ENCODE peak calls at places on chromosomes 13 and 19, in ten cellular contexts. S is DMS 273 treated with DMSO at 0.1 percent for 48 hours; T is activated naive CD8-positive, alpha-beta T cell treated with anti-CD3 and anti-CD28 coated beads, Interleukin-2, amount 50 U/mL, for 24 hours; B is uterus; Q is amygdala; H is MV-4-11; Z is stimulated activated CD4-positive, alpha-beta T cell treated with anti-CD3 and anti-CD28 coated beads, Interleukin-2, amount 100 ng/mL, for 48 hours; N is germinal center; K is KBM-7; O is mesenchymal stem cell. U is an unnamed sample.
A peak's percentile ranks its signal among the peaks of the same experiment; 100 is the strongest.

GRCh38 chr13:99312493-99312883 is 5.3 kb upstream of the GPR183 start:
- DNase-seq in S (no peak), T (no peak), B (peak; percentile 64), Q (peak; percentile 35), H (peak; percentile 99), Z (no peak), N (no peak), K (peak; percentile 79), O (peak; percentile 86), U (no peak)

GRCh38 chr13:70856025-70856424 is 747.8 kb upstream of the KLHL1 start:
- DNase-seq in S (no peak), T (no peak), B (no peak), Q (no peak), H (no peak), Z (no peak), N (no peak), K (no peak), O (no peak), U (no peak)

GRCh38 chr19:13974073-13974472 is 21.8 kb downstream of the DCAF15 start:
- DNase-seq in S (no peak), T (peak; percentile 22), B (no peak), Q (no peak), H (no peak), Z (no peak), N (peak; percentile 58), K (no peak), O (no peak), U (no peak)

GRCh38 chr13:28415994-28416411 is 78.9 kb downstream of the FLT1 start:
- DNase-seq in S (no peak), T (no peak), B (no peak), Q (no peak), H (peak; percentile 59), Z (no peak), N (no peak), K (peak; percentile 52), O (no peak), U (no peak)

GRCh38 chr19:12194827-12195500 is 32.1 kb downstream of the ZNF136 start:
- DNase-seq in S (no peak), T (peak; percentile 81), B (peak; percentile 67), Q (peak; percentile 81), H (no peak), Z (peak; percentile 57), N (peak; percentile 76), K (no peak), O (no peak), U (peak; percentile 61)

GRCh38 chr19:38678891-38679494 is 31.5 kb downstream of the ACTN4 start:
- DNase-seq in S (no peak), T (no peak), B (no peak), Q (no peak), H (no peak), Z (no peak), N (no peak), K (no peak), O (no peak), U (no peak)

GRCh38 chr19:3565177-3565576 is 7.6 kb upstream of the HMG20B start:
- DNase-seq in S (no peak), T (no peak), B (no peak), Q (no peak), H (peak; percentile 56), Z (no peak), N (no peak), K (no peak), O (peak; percentile 99), U (no peak)

GRCh38 chr19:19674315-19674714 is 5.7 kb downstream of the ZNF101 start:
- DNase-seq in S (no peak), T (no peak), B (no peak), Q (no peak), H (no peak), Z (no peak), N (no peak), K (no peak), O (no peak), U (no peak)

GRCh38 chr19:35596366-35596999 is 10.5 kb downstream of the PMIS2 start:
- DNase-seq in S (no peak), T (peak; percentile 16), B (no peak), Q (no peak), H (peak; percentile 55), Z (no peak), N (peak; percentile 66), K (no peak), O (peak; percentile 14), U (no peak)

GRCh38 chr19:46678110-46678732 is 17.2 kb upstream of the DACT3 start:
- DNase-seq in S (no peak), T (peak; percentile 72), B (no peak), Q (no peak), H (no peak), Z (peak; percentile 56), N (peak; percentile 89), K (peak; percentile 21), O (no peak), U (peak; percentile 50)

GRCh38 chr13:44951184-44951583 is 38.1 kb downstream of the NUFIP1 start:
- DNase-seq in S (no peak), T (no peak), B (no peak), Q (no peak), H (no peak), Z (no peak), N (no peak), K (no peak), O (no peak), U (no peak)

GRCh38 chr19:38656171-38656981 is 8.9 kb downstream of the ACTN4 start:
- DNase-seq in S (no peak), T (no peak), B (no peak), Q (no peak), H (peak; percentile 72), Z (no peak), N (no peak), K (no peak), O (peak; percentile 74), U (no peak)

GRCh38 chr19:33693678-33694077 is 71.9 kb downstream of the CHST8 start:
- DNase-seq in S (no peak), T (no peak), B (no peak), Q (no peak), H (no peak), Z (no peak), N (no peak), K (no peak), O (no peak), U (no peak)

GRCh38 chr19:13459351-13459750 is 46.9 kb downstream of the CACNA1A start:
- DNase-seq in S (no peak), T (no peak), B (no peak), Q (peak; percentile 31), H (no peak), Z (no peak), N (no peak), K (no peak), O (no peak), U (no peak)

GRCh38 chr19:41928221-41928683 is at the start of gene ERFL:
- DNase-seq in S (no peak), T (no peak), B (no peak), Q (no peak), H (peak; percentile 44), Z (no peak), N (no peak), K (peak; percentile 65), O (no peak), U (no peak)

GRCh38 chr13:111216166-111216960 is 101.3 kb downstream of the ARHGEF7 start:
- DNase-seq in S (no peak), T (peak; percentile 48), B (no peak), Q (no peak), H (peak; percentile 22), Z (peak; percentile 10), N (peak; percentile 29), K (peak; percentile 51), O (peak; percentile 53), U (peak; percentile 18)

GRCh38 chr19:43465468-43466120 is at the start of gene LYPD3:
- DNase-seq in S (no peak), T (no peak), B (peak; percentile 49), Q (no peak), H (no peak), Z (no peak), N (no peak), K (no peak), O (peak; percentile 33), U (no peak)

GRCh38 chr19:10001899-10002298 is 8.4 kb downstream of the COL5A3 start:
- DNase-seq in S (no peak), T (peak; percentile 37), B (no peak), Q (no peak), H (no peak), Z (peak; percentile 12), N (no peak), K (no peak), O (no peak), U (no peak)

GRCh38 chr19:50565984-50566903 is 2.0 kb downstream of the LRRC4B start:
- DNase-seq in S (no peak), T (peak; percentile 61), B (no peak), Q (peak; percentile 54), H (no peak), Z (no peak), N (no peak), K (no peak), O (no peak), U (peak; percentile 12)

GRCh38 chr19:801030-801860 is 4.0 kb downstream of the PTBP1 start:
- DNase-seq in S (no peak), T (no peak), B (peak; percentile 59), Q (no peak), H (no peak), Z (no peak), N (no peak), K (no peak), O (no peak), U (no peak)

GRCh38 chr13:50215389-50215788 is 200.1 kb downstream of the KCNRG start:
- DNase-seq in S (no peak), T (no peak), B (no peak), Q (no peak), H (no peak), Z (no peak), N (no peak), K (no peak), O (no peak), U (no peak)

GRCh38 chr19:10122066-10122465 is 2.4 kb upstream of the EIF3G start:
- DNase-seq in S (no peak), T (no peak), B (no peak), Q (no peak), H (no peak), Z (no peak), N (no peak), K (no peak), O (peak; percentile 46), U (no peak)

GRCh38 chr19:47510516-47511127 is 4.2 kb downstream of the NAPA start:
- DNase-seq in S (peak; percentile 30), T (no peak), B (no peak), Q (no peak), H (no peak), Z (no peak), N (no peak), K (no peak), O (no peak), U (no peak)

GRCh38 chr13:42119091-42119490 is 70.6 kb downstream of the DGKH start:
- DNase-seq in S (no peak), T (no peak), B (no peak), Q (no peak), H (no peak), Z (no peak), N (no peak), K (no peak), O (no peak), U (no peak)

GRCh38 chr19:8221161-8221560 is 12.0 kb downstream of the CERS4 start:
- DNase-seq in S (no peak), T (no peak), B (no peak), Q (peak; percentile 31), H (no peak), Z (no peak), N (no peak), K (no peak), O (no peak), U (no peak)

GRCh38 chr13:68023838-68024581 is 793.9 kb upstream of the PCDH9 start:
- DNase-seq in S (no peak), T (no peak), B (no peak), Q (no peak), H (no peak), Z (no peak), N (no peak), K (no peak), O (no peak), U (no peak)

GRCh38 chr19:35105411-35106290 is 10.0 kb upstream of the FXYD3 start:
- DNase-seq in S (no peak), T (no peak), B (no peak), Q (no peak), H (no peak), Z (no peak), N (no peak), K (no peak), O (no peak), U (no peak)

GRCh38 chr13:74715718-74716117 is 581.5 kb upstream of the KLF12 start:
- DNase-seq in S (no peak), T (no peak), B (no peak), Q (no peak), H (no peak), Z (no peak), N (no peak), K (no peak), O (no peak), U (no peak)

U was measured in stimulated activated CD8-positive, alpha-beta memory T cell treated with anti-CD3 and anti-CD28 coated beads, Interleukin-4, amount 100 ng/mL, for 24 hours.